ENCODE peak calls at places on chromosomes 2 and 18, in eight cellular contexts. O, F, Y, W, E, A, Z and K are unnamed samples.

GRCh38 chr2:98867539-98868309 is 68.3 kb downstream of the CRACDL start:
- DNase-seq in O (peak; percentile 51), F (no peak), Y (peak; percentile 19), W (no peak), E (no peak), A (no peak), Z (no peak), K (no peak)

GRCh38 chr2:231717281-231718180 is 9.2 kb downstream of the PTMA start:
- DNase-seq in O (peak; percentile 73), F (peak; percentile 25), Y (peak; percentile 80), W (no peak), E (no peak), A (peak; percentile 56), Z (no peak), K (no peak)

GRCh38 chr2:143357956-143358355 is 228.7 kb downstream of the ARHGAP15 start:
- DNase-seq in O (no peak), F (no peak), Y (no peak), W (no peak), E (no peak), A (no peak), Z (no peak), K (peak; percentile 47)

GRCh38 chr18:48527467-48527866 is 11.4 kb upstream of the CTIF start:
- DNase-seq in O (no peak), F (no peak), Y (no peak), W (no peak), E (no peak), A (no peak), Z (no peak), K (no peak)

GRCh38 chr2:69694894-69695849 is 46.8 kb upstream of the ANXA4 start:
- DNase-seq in O (peak; percentile 74), F (peak; percentile 72), Y (peak; percentile 98), W (no peak), E (no peak), A (no peak), Z (no peak), K (no peak)

GRCh38 chr2:12317853-12318426 is 398.8 kb upstream of the TRIB2 start:
- DNase-seq in O (peak; percentile 96), F (peak; percentile 83), Y (peak; percentile 96), W (no peak), E (no peak), A (no peak), Z (peak; percentile 51), K (no peak)

GRCh38 chr18:7576685-7577084 is 9.6 kb downstream of the PTPRM start:
- DNase-seq in O (peak; percentile 74), F (no peak), Y (peak; percentile 80), W (no peak), E (no peak), A (no peak), Z (no peak), K (no peak)

GRCh38 chr2:21052044-21052443 is 8.2 kb upstream of the APOB start:
- DNase-seq in O (no peak), F (no peak), Y (no peak), W (no peak), E (no peak), A (no peak), Z (no peak), K (no peak)

GRCh38 chr2:22769497-22769896 is 615.5 kb upstream of the KLHL29 start:
- DNase-seq in O (no peak), F (no peak), Y (no peak), W (no peak), E (no peak), A (no peak), Z (no peak), K (no peak)

GRCh38 chr18:61589053-61589723 is 256.0 kb downstream of the CDH20 start:
- DNase-seq in O (no peak), F (no peak), Y (no peak), W (no peak), E (no peak), A (no peak), Z (no peak), K (no peak)

GRCh38 chr2:135969655-135970387 is 15.6 kb downstream of the DARS1 start:
- DNase-seq in O (no peak), F (no peak), Y (no peak), W (no peak), E (no peak), A (no peak), Z (no peak), K (no peak)

GRCh38 chr2:170313636-170314348 is 135.8 kb downstream of the MYO3B start:
- DNase-seq in O (peak; percentile 21), F (no peak), Y (peak; percentile 68), W (no peak), E (no peak), A (no peak), Z (no peak), K (no peak)

GRCh38 chr2:225052703-225053102 is 10.4 kb upstream of the DOCK10 start:
- DNase-seq in O (no peak), F (no peak), Y (no peak), W (no peak), E (no peak), A (no peak), Z (no peak), K (no peak)

GRCh38 chr2:240245706-240246105 is 105.2 kb upstream of the OTOS start:
- DNase-seq in O (no peak), F (peak; percentile 29), Y (peak; percentile 8), W (no peak), E (peak; percentile 82), A (peak; percentile 88), Z (no peak), K (no peak)

GRCh38 chr18:69758458-69758857 is 189.2 kb downstream of the CD226 start:
- DNase-seq in O (peak; percentile 77), F (no peak), Y (peak; percentile 81), W (no peak), E (no peak), A (no peak), Z (no peak), K (no peak)

GRCh38 chr2:189466656-189467055 is 25.4 kb downstream of the WDR75 start:
- DNase-seq in O (peak; percentile 57), F (peak; percentile 73), Y (peak; percentile 7), W (no peak), E (no peak), A (no peak), Z (no peak), K (no peak)

GRCh38 chr2:172244419-172245130 is 141.9 kb upstream of the DLX2 start:
- DNase-seq in O (no peak), F (peak; percentile 48), Y (no peak), W (no peak), E (no peak), A (no peak), Z (no peak), K (no peak)

GRCh38 chr2:88638743-88639142 is 11.5 kb upstream of the EIF2AK3 start:
- DNase-seq in O (peak; percentile 62), F (peak; percentile 40), Y (peak; percentile 71), W (no peak), E (no peak), A (no peak), Z (no peak), K (no peak)

DNA sequence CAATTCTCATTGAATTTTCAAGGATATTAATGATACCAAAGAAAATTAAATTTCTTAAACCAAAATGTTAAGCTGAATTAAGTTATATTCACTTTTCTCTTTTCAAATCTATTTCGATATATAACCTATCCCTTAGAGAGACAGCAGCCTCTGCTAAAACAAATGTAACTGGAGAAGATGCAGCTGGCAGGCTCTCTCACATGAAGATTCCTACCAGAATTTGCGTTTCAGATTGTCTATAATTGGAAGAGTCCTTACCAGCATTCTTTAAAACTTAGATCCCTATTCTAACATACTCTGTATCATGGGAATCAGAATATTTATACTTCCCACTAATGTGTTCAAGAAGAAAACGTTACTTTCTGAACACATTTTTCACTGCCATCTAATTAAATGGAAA is 1.6 kb downstream of the PTPN2 start:
- DNase-seq in O (peak; percentile 33), F (no peak), Y (no peak), W (no peak), E (no peak), A (no peak), Z (no peak), K (no peak)
- H3K27ac ChIP-seq in O (peak overlapping the region; percentile 96), F (no peak overlapping the region), Y (no peak overlapping the region), W (no peak overlapping the region), E (no peak overlapping the region), A (peak overlapping the region; percentile 99), Z (no peak overlapping the region), K (no peak overlapping the region)

GRCh38 chr2:112584891-112585250 is 462 bp downstream of the CHCHD5 start:
- DNase-seq in O (no peak), F (no peak), Y (no peak), W (no peak), E (no peak), A (no peak), Z (no peak), K (no peak)
- H3K27ac ChIP-seq in O (peak overlapping the region; percentile 97), F (peak overlapping the region; percentile 86), Y (peak overlapping the region; percentile 98), W (peak overlapping the region; percentile 97), E (no peak overlapping the region), A (peak overlapping the region; percentile 89), Z (peak overlapping the region; percentile 82), K (peak overlapping the region; percentile 98)

DNA sequence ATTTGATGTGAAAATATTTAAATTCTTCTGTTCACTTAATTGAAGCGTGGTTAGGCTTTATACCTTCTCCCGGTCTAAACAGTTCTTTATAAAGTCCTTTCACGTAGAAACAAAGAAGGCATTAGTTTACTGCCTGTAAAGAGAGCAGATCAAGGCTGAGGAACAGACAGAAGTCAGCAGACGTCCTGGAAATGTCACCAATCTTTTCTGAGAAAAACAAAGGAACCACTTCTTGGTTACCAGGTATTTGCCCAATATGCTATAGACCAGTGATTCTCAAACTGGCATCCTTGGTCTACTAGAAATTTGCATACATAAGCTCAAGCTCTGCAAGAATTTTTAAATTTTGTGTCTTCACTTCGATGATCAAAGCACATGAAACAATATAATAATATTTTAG is 89.2 kb upstream of the STK17B start:
- DNase-seq in O (no peak), F (no peak), Y (no peak), W (no peak), E (no peak), A (no peak), Z (no peak), K (no peak)
- H3K27ac ChIP-seq in O (peak overlapping the region; percentile 71), F (peak overlapping the region; percentile 9), Y (no peak overlapping the region), W (no peak overlapping the region), E (no peak overlapping the region), A (no peak overlapping the region), Z (no peak overlapping the region), K (no peak overlapping the region)

GRCh38 chr2:40512246-40512645 is 60.4 kb upstream of the SLC8A1 start:
- DNase-seq in O (no peak), F (peak; percentile 71), Y (no peak), W (no peak), E (no peak), A (peak; percentile 54), Z (no peak), K (peak; percentile 43)
- H3K27ac ChIP-seq in O (peak overlapping the region; percentile 43), F (peak overlapping the region; percentile 100), Y (no peak overlapping the region), W (no peak overlapping the region), E (no peak overlapping the region), A (peak overlapping the region; percentile 92), Z (peak overlapping the region; percentile 38), K (peak overlapping the region; percentile 77)